ENCODE peak calls at places on chromosome 2, in five cellular contexts. Y is fibroblast of mammary gland, C is brain microvascular endothelial cell, H is OCI-LY7, L is HCT116. M is an unnamed sample.

GRCh38 chr2:32553829-32554432 is 73.9 kb upstream of the TTC27 start:
- DNase-seq in Y (peak), C (peak), H (peak), L (peak), M (no peak)

GRCh38 chr2:112777036-112777435 is 7.3 kb downstream of the IL1A start:
- DNase-seq in Y (no peak), C (no peak), H (no peak), L (no peak), M (no peak)

GRCh38 chr2:230067990-230068657 is 600 bp downstream of the SLC16A14 start:
- DNase-seq in Y (no peak), C (peak), H (no peak), L (no peak), M (peak)

GRCh38 chr2:168180914-168181313 is 66.5 kb downstream of the STK39 start:
- DNase-seq in Y (no peak), C (no peak), H (no peak), L (no peak), M (no peak)

GRCh38 chr2:112482309-112483046 is 522 bp downstream of the TTL start:
- DNase-seq in Y (peak), C (peak), H (peak), L (no peak), M (peak)

GRCh38 chr2:186572705-186573104 is 17.2 kb upstream of the ITGAV start:
- DNase-seq in Y (no peak), C (no peak), H (no peak), L (no peak), M (no peak)

GRCh38 chr2:218276986-218277755 is 6.9 kb downstream of the PNKD start:
- DNase-seq in Y (no peak), C (no peak), H (no peak), L (no peak), M (no peak)

GRCh38 chr2:200812122-200813022 is 662 bp downstream of the BZW1 start:
- DNase-seq in Y (peak), C (no peak), H (peak), L (peak), M (peak)

GRCh38 chr2:167331636-167332232 is 443.5 kb downstream of the XIRP2 start:
- DNase-seq in Y (no peak), C (no peak), H (no peak), L (no peak), M (peak)

GRCh38 chr2:25161055-25161781 is 7.2 kb downstream of the POMC start:
- DNase-seq in Y (peak), C (no peak), H (no peak), L (no peak), M (no peak)

GRCh38 chr2:44616616-44617266 is 255.0 kb downstream of the CAMKMT start:
- DNase-seq in Y (no peak), C (no peak), H (peak), L (no peak), M (no peak)

GRCh38 chr2:120952318-120952717 is 216.7 kb downstream of the GLI2 start:
- DNase-seq in Y (peak), C (peak), H (no peak), L (no peak), M (no peak)

GRCh38 chr2:11068079-11068741 is 87.1 kb upstream of the SLC66A3 start:
- DNase-seq in Y (no peak), C (no peak), H (no peak), L (no peak), M (no peak)

GRCh38 chr2:95382686-95383634 is 19.5 kb upstream of the FAHD2A start:
- DNase-seq in Y (no peak), C (no peak), H (no peak), L (no peak), M (no peak)

GRCh38 chr2:11214770-11215169 is 59.5 kb downstream of the SLC66A3 start:
- DNase-seq in Y (no peak), C (no peak), H (no peak), L (no peak), M (no peak)

GRCh38 chr2:36478999-36479398 is 119.0 kb downstream of the FEZ2 start:
- DNase-seq in Y (no peak), C (no peak), H (no peak), L (no peak), M (no peak)

GRCh38 chr2:37625781-37626548 is 45.5 kb downstream of the CDC42EP3 start:
- DNase-seq in Y (no peak), C (no peak), H (peak), L (no peak), M (no peak)

GRCh38 chr2:37781028-37781427 is 109.6 kb upstream of the CDC42EP3 start:
- DNase-seq in Y (peak), C (peak), H (no peak), L (no peak), M (no peak)

GRCh38 chr2:149715005-149715592 is 127.5 kb upstream of the MMADHC start:
- DNase-seq in Y (peak), C (peak), H (peak), L (peak), M (no peak)

GRCh38 chr2:148475626-148476025 is 168.9 kb upstream of the EPC2 start:
- DNase-seq in Y (no peak), C (no peak), H (no peak), L (no peak), M (no peak)

GRCh38 chr2:123518387-123518786 is 506.7 kb upstream of the CNTNAP5 start:
- DNase-seq in Y (peak), C (no peak), H (no peak), L (no peak), M (no peak)

GRCh38 chr2:120779781-120780283 is 44.2 kb downstream of the GLI2 start:
- DNase-seq in Y (peak), C (peak), H (no peak), L (no peak), M (no peak)

GRCh38 chr2:85631316-85631715 is 15.3 kb downstream of the USP39 start:
- DNase-seq in Y (no peak), C (no peak), H (no peak), L (no peak), M (no peak)

GRCh38 chr2:64862623-64863022 is 126.6 kb upstream of the SLC1A4 start:
- DNase-seq in Y (peak), C (no peak), H (no peak), L (no peak), M (no peak)

GRCh38 chr2:127094509-127095366 is 12.2 kb downstream of the BIN1 start:
- DNase-seq in Y (no peak), C (no peak), H (no peak), L (no peak), M (peak)

GRCh38 chr2:173412628-173413027 is 58.0 kb downstream of the CDCA7 start:
- DNase-seq in Y (no peak), C (no peak), H (no peak), L (no peak), M (no peak)

GRCh38 chr2:230068658-230069080 is at the start of gene SLC16A14:
- DNase-seq in Y (peak), C (peak), H (peak), L (peak), M (peak)

DNA sequence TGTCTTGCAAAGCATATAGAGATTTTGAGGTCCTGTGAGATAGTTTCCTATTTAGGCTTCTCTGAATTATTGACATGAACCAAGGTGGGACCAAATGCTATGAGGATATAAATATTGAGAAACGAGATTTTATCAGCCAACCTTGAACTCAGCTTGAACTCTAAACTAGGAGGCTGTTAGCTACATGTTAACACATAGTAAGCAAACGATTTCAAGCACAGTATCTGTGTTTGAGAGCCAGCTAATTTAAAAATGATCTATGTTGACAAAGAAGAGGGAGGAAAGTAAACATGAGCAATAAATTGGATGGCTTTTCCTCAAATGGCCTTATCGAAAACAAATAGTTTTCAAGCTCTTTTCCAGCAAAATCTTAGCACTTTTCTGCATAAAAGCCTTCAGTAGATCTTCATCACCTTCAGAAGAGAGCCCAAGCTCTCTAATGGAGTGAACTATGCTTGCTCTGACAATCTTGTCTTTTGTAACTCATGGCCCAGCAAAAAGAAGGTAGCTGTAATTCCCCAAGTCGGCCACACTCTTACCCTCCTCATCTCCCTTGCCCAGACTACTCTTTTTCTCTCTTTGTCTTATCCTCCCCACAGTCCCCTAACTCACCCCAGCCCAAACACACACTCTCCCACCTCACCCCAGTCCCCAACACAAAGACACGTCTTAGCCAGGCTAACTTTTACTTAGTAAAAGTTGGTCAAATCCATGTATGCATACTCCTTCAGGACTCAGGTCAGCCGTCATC is 14.7 kb downstream of the CD28 start:
- DNase-seq in Y (no peak), C (no peak), H (no peak), L (no peak), M (no peak)
- TF ChIP-seq CTCF in Y (no peak), C (no peak), H (no peak), L (no peak), M (no peak)

DNA sequence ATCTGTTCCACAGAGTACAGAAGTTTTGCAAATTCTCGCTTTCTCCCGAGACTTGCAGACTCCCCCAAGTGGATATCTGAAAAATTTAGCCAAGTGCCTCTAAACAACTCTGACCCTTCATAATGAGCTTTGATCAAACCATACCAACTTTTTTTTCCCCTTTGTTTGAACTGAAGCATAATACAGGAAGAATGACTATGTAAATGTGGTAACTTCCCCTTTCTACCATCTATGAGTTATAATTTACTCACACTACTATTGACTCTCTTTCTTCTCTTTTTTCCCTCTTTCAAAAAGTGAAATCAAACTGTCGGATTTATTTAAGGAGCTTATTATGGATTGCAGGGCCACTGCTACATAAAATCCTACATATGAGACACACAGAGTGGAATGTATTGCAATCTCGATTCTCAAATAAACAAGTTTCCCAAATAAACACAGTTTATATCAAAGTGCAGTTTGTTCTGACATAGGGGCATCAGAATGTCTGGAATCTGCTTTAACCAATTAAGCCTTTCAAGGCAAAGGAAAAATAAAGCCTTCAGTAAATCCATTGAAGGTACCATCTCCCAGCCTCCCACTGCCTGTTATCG is 1.4 kb upstream of the ZNF804A start:
- DNase-seq in Y (peak), C (peak), H (peak), L (peak), M (no peak)
- TF ChIP-seq CTCF in Y (no peak), C (peak), H (peak), L (no peak), M (no peak)

DNA sequence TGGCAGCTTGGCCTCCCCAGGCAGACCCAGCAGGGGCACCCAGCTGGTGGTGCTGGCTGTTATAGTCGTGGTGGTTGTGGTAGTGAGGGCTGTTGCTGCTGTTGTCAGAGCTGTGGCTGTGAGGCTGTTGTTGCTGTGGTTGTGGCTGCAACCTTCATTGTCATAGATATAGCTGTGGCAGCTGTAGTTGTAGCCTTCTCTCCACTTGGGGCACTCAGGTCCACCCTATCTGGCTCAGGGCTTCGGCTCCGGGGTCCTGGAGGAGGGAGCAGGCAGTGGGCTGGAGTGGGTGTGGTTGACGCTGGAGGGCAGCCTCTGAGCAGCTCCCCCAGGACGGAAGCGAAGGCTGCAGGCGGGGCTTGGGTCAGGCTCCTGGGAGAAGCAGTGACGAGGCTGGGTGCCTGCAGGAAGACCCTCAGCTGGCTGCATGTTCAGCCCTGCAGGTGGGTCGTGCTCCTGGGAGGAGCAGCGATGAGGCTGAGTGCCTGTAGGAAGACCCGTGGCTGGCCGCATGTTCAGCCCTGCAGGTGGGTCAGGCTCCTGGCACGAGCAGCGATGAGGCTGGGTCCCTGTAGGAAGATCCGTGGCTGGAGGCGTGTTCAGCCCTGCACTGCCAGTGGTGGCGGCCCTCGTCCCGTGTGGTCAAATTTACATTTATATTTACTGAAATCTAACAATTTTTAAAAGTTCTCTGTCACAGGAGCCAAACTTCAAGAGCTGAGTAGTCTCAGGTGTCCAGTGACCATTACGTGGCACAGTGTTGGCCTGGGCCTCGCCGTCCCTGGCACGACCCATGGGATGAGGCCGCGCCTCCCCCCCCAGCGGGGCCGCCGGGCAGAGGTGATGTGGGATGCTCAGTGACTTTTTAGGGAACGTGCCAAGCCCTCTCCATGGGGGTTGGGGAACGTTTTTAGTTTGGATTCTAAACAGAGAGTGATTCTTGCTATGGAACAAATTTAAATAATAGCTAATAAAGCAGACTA is 79.2 kb upstream of the PXDN start:
- DNase-seq in Y (no peak), C (no peak), H (no peak), L (no peak), M (peak)
- TF ChIP-seq CTCF in Y (no peak), C (peak), H (no peak), L (no peak), M (peak)

GRCh38 chr2:125227843-125228392 is 1202.8 kb downstream of the CNTNAP5 start:
- DNase-seq in Y (no peak), C (no peak), H (no peak), L (no peak), M (no peak)
- TF ChIP-seq CTCF in Y (no peak), C (no peak), H (peak), L (no peak), M (peak)

GRCh38 chr2:135603543-135603942 is 72.3 kb downstream of the R3HDM1 start:
- DNase-seq in Y (no peak), C (no peak), H (no peak), L (no peak), M (no peak)

DNA sequence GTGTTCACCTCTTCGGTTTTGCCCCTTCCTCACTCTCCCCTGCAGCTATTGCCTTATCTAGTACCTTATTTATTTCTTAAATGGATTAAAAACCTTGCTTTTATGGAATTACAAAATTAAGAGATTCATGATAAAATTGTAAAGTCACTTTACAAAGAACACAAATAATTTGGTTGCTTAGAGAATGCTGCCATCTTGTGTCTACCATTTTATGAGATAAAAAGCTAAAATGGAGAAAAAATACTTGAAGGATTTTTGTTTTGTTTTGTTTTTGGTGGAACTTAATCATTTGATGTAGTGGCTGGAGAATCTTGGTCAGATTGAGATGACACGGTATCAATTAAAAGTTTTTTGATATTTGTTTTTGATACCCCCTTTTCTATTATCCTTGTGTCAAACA is 69.6 kb downstream of the R3HDM1 start:
- DNase-seq in Y (peak), C (no peak), H (peak), L (no peak), M (no peak)
- TF ChIP-seq CTCF in Y (peak), C (no peak), H (peak), L (peak), M (no peak)

GRCh38 chr2:43165378-43166025 is 60.9 kb downstream of the ZFP36L2 start:
- DNase-seq in Y (no peak), C (no peak), H (peak), L (no peak), M (no peak)
- TF ChIP-seq CTCF in Y (peak), C (peak), H (peak), L (no peak), M (peak)